ENCODE peak calls at places on chromosomes 5 and 9, in four cellular contexts. W is H1, K is GM12878, X is K562. V is an unnamed sample.

GRCh38 chr9:101400120-101400519 is 1.5 kb downstream of the ZNF189 start:
- DNase-seq in W (no peak), K (no peak), X (peak; percentile 39), V (no peak)

GRCh38 chr5:143494162-143494561 is 90.7 kb upstream of the NR3C1 start:
- DNase-seq in W (no peak), X (no peak), K (no peak), V (peak; percentile 94)

GRCh38 chr5:59117320-59117719 is 534.4 kb downstream of the RAB3C start:
- DNase-seq in W (no peak), K (no peak), X (no peak), V (no peak)

GRCh38 chr9:32395483-32396216 is 11.2 kb downstream of the ACO1 start:
- DNase-seq in W (no peak), K (no peak), X (no peak), V (peak; percentile 98)

GRCh38 chr9:131597246-131597645 is 51.9 kb downstream of the PRRT1B start:
- DNase-seq in W (no peak), X (no peak), K (no peak), V (no peak)

GRCh38 chr5:138469540-138470321 is 4.5 kb downstream of the EGR1 start:
- DNase-seq in K (no peak), W (no peak), X (peak; percentile 44), V (peak; percentile 91)

GRCh38 chr9:93037476-93037971 is 21.0 kb upstream of the SUSD3 start:
- DNase-seq in K (no peak), W (no peak), X (no peak), V (no peak)

GRCh38 chr5:169417676-169418075 is 116.7 kb upstream of the SLIT3 start:
- DNase-seq in K (no peak), W (no peak), X (no peak), V (no peak)

GRCh38 chr5:176881816-176882565 is 17.2 kb downstream of the HK3 start:
- DNase-seq in W (no peak), K (no peak), X (no peak), V (no peak)

GRCh38 chr5:175214152-175214551 is 229.8 kb downstream of the DRD1 start:
- DNase-seq in W (no peak), X (no peak), K (no peak), V (peak; percentile 97)

GRCh38 chr9:4297151-4297794 is 2.6 kb downstream of the GLIS3 start:
- DNase-seq in K (no peak), W (peak; percentile 86), X (peak; percentile 36), V (peak; percentile 87)

GRCh38 chr5:76007904-76008303 is 75.3 kb upstream of the SV2C start:
- DNase-seq in K (peak; percentile 15), X (no peak), W (no peak), V (no peak)

GRCh38 chr5:154653764-154654483 is 101.3 kb upstream of the LARP1 start:
- DNase-seq in X (peak; percentile 99), K (no peak), W (no peak), V (no peak)
- TF ChIP-seq CHD1 in X (no peak), K (no peak), W (no peak), V (no peak)

DNA sequence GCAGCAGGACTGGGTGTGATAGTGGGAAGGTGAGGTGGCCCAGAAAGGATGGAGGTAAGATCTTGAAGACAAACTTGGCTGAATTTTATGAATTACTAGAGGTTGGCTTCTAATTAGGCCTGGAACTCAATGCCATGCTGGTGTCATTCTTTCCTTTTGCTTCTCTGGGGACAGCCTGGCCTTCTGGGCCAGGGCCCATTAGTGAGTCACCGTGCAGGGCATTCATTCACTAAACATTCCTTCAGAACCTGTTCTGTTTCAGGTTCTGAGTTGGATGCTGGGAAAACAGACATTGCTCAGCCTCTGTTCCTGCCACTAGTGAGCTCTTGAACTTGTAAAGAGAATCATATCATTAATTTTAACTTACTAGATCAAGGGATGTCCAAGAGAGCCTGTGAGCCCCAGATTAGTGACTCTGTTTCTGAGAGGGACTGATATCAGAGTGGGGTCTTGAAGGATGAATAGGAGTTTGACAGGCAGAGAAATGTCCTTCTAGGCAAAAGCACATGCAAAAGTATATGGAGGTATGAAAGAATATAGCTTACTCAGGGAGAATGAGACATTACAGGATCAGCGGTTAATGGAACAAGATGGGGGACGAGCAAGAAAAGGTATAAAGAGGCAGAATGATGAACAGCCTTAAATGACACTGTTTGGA is 66.5 kb downstream of the LHX2 start:
- DNase-seq in X (no peak), K (no peak), W (no peak), V (no peak)
- TF ChIP-seq CHD1 in X (no peak), K (no peak), W (no peak), V (no peak)

DNA sequence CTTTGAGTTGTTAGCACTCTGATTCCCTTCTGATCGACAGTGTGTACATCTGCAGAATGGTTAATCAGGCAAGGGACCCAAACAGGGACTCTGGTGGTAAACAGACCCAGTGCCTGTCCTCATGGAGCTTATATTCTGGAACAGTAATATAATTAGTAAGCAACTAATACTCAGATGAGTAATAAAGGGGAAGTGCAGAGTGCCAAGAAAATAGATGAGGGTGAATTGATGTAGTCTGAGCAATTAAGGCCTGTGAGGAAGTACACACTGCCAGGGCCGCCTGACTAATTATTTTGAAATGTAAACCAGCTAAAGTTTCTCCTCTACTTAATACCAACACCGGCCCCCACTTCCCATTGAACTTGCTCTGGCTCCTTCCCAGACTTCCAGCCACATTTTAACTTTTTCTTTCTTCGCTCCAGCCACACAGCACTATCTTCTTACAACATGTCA is 4.2 kb downstream of the DHX29 start:
- DNase-seq in K (no peak), X (no peak), W (no peak), V (peak; percentile 93)
- TF ChIP-seq CHD1 in K (no peak), X (no peak), W (no peak), V (no peak)

DNA sequence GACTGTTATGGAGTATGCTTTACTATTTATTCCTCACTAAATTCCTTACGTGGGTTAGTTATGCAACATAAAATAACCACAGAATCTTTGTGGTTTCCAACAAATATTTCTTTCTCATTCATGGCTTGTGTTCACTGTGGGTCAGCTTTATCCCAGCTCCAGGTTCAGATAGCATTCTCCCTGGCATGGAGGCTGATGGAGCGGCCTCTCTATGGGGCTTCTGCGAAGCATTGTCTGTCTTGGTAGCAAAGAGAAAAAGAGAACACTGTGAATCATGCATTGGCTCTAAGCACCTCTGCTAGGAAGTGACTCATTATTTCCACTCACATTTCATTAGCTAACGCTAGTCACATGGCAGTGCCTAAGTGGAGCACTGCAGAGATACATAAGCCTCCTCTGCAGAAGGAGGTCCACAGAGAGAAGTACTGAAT is 531.4 kb downstream of the CETN3 start:
- DNase-seq in X (peak; percentile 7), K (no peak), W (no peak), V (peak; percentile 54)
- TF ChIP-seq CHD1 in X (no peak), K (no peak), W (no peak), V (no peak)

GRCh38 chr5:132662004-132662401 is 4.0 kb downstream of the IL13 start:
- DNase-seq in K (no peak), X (no peak), W (no peak), V (no peak)

GRCh38 chr5:132661231-132662003 is 3.4 kb downstream of the IL13 start:
- DNase-seq in K (no peak), W (no peak), X (peak; percentile 81), V (no peak)

GRCh38 chr5:132663771-132664695 is 6.1 kb downstream of the IL13 start:
- DNase-seq in X (peak; percentile 78), W (no peak), K (peak; percentile 95), V (no peak)

GRCh38 chr5:132664696-132665209 is 6.8 kb downstream of the IL13 start:
- DNase-seq in K (no peak), X (no peak), W (no peak), V (no peak)

DNA sequence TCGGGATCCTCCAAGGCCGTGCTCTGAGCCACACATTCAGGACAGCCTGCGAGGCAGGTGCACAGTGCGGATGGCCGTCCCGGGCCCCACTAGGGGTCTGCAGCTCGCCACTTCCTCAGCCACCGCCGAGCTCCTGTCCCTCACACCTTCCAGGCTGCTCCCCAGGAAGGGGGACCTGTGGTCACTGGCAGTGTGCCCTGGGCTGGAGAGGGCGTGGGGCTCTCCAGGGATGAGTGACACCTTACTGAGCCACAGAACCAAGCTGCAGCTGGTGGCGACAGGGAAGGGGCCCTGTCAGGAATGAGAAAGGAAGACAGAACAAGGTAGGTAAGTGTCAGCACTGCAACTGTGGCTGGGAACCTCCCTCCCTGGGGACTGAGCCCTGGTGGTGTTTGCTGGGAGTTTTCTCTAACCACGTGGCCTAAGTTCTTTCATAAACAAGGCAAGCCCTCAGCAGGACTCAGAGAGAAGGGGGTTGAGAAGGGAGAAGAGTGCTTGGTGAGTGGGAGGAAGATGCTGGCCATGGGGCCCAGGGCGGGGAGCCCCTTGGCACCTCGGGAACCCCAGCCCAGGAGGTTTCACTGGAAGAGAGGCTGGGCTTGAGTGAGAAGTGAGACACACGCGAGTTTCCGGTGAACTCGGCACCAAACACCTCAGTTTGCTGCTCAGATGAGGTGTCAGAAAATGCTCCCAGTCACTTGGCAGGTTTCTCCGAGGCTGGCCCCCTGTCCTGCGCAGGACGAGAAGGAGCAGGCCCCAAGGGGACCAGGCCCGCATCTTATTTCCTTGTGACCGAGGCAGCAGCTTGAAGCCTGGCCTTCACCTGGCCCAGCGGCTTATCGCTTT is 5.2 kb downstream of the IL13 start:
- DNase-seq in X (peak; percentile 71), W (no peak), K (peak; percentile 99), V (peak; percentile 21)
- TF ChIP-seq CHD1 in X (no peak), W (no peak), K (peak; percentile 55), V (no peak)

DNA sequence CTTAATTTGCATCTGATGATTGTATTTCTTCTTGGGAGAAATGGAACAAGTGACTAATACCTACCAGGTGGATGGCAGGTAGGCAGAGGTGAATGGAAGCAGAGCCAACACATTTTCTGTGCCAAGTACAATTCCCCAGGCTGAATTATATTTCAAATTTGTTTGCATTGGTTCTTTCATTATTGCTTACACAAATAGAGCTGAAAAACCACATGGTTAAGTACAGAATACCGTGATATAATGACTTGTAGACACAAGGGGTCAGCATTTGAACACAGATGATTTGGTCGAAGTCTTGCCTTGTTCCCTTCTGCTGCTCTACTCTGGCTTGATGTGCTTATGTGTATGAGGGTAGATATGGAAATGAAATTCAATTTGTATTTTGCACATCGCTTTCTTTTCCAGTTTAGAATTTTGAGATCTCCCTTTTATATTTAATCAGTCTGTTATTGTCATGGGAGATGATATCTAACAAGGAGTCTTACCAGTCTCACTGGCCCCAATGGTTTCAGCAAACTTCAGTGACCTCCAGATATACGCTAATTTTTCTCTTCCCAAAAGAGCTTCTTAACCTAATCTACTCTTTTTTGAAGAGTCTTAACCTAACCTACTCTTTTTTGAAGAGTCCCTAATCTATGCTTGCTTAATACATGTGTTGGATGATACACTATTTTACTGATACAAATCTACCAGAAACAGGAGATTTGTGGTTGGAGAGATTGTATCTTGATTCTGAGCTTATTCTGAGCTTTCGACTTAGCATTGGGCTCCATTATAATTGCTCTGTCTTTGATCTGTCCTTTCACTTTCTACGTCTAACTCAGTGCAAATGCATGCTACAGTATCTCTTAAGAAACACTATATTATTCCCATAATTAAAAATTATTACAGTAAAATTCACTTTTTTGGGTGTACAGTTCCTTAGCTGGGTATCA is 88.1 kb downstream of the PCSK1 start:
- DNase-seq in K (peak; percentile 59), X (peak; percentile 45), W (no peak), V (peak; percentile 86)
- TF ChIP-seq CHD1 in K (no peak), X (no peak), W (no peak), V (no peak)

V was measured in IMR-90.